ENCODE peak calls at places on chromosomes 6 and 20, in nine cellular contexts. T, M, H, W, R, Q, B, C and X are unnamed samples.

GRCh38 chr20:22928679-22929078 is 106.4 kb upstream of the SSTR4 start:
- DNase-seq in T (no peak), M (no peak), H (no peak), W (no peak), R (no peak), Q (no peak), B (no peak), C (no peak), X (no peak)

GRCh38 chr20:33944914-33945313 is 48.8 kb upstream of the RALY start:
- DNase-seq in T (no peak), M (no peak), H (no peak), W (no peak), R (no peak), Q (no peak), B (no peak), C (no peak), X (no peak)

GRCh38 chr6:112502348-112503130 is 155.4 kb downstream of the RFPL4B start:
- DNase-seq in T (peak), M (peak), H (no peak), W (no peak), R (no peak), Q (no peak), B (no peak), C (no peak), X (no peak)

GRCh38 chr6:2807342-2808090 is 34.1 kb downstream of the SERPINB1 start:
- DNase-seq in T (no peak), M (no peak), H (no peak), W (no peak), R (no peak), Q (no peak), B (peak), C (peak), X (no peak)

GRCh38 chr6:56663344-56663743 is 20.7 kb upstream of the DST start:
- DNase-seq in T (no peak), M (peak), H (no peak), W (no peak), R (no peak), Q (no peak), B (no peak), C (no peak), X (peak)

GRCh38 chr6:11711644-11711993 is 67.0 kb downstream of the ADTRP start:
- DNase-seq in T (no peak), M (no peak), H (peak), W (peak), R (no peak), Q (peak), B (no peak), C (no peak), X (no peak)

GRCh38 chr6:96521625-96522468 is at the start of gene UFL1:
- DNase-seq in T (peak), M (peak), H (peak), W (peak), R (peak), Q (peak), B (peak), C (peak), X (peak)

GRCh38 chr6:104134876-104135275 is 724.8 kb downstream of the HACE1 start:
- DNase-seq in T (no peak), M (no peak), H (no peak), W (no peak), R (no peak), Q (no peak), B (no peak), C (no peak), X (no peak)

GRCh38 chr6:80376411-80376810 is 269.9 kb downstream of the BCKDHB start:
- DNase-seq in T (no peak), M (peak), H (no peak), W (no peak), R (no peak), Q (no peak), B (no peak), C (no peak), X (no peak)

GRCh38 chr20:4060054-4060795 is 44.9 kb upstream of the RNF24 start:
- DNase-seq in T (no peak), M (no peak), H (peak), W (no peak), R (peak), Q (no peak), B (no peak), C (peak), X (no peak)